ENCODE peak calls at places on chromosomes 12 and 14, in nine cellular contexts. One of them, this sample, is unnamed.

GRCh38 chr12:15796493-15797141 is 7.4 kb upstream of the EPS8 start:
- DNase-seq in cardiac fibroblast: no peak
- DNase-seq in tibial nerve: no peak
- DNase-seq in A673: no peak
- DNase-seq in right lobe of liver: no peak
- DNase-seq in CD8-positive, alpha-beta T cell: no peak
- DNase-seq in GM20000: no peak
- DNase-seq in neural crest cell: no peak
- DNase-seq in foreskin fibroblast: peak; percentile 92
- DNase-seq in this sample: no peak

GRCh38 chr12:123894823-123895338 is 77.8 kb downstream of the CCDC92 start:
- DNase-seq in cardiac fibroblast: no peak
- DNase-seq in right lobe of liver: no peak
- DNase-seq in foreskin fibroblast: peak; percentile 14
- DNase-seq in GM20000: no peak
- DNase-seq in CD8-positive, alpha-beta T cell: no peak
- DNase-seq in tibial nerve: no peak
- DNase-seq in A673: no peak
- DNase-seq in neural crest cell: no peak
- DNase-seq in this sample: no peak

GRCh38 chr14:105107781-105108515 is 42.7 kb upstream of the GPR132 start:
- DNase-seq in foreskin fibroblast: no peak
- DNase-seq in cardiac fibroblast: no peak
- DNase-seq in tibial nerve: no peak
- DNase-seq in neural crest cell: no peak
- DNase-seq in CD8-positive, alpha-beta T cell: no peak
- DNase-seq in GM20000: no peak
- DNase-seq in right lobe of liver: peak; percentile 18
- DNase-seq in A673: no peak
- DNase-seq in this sample: no peak

GRCh38 chr14:76514599-76514998 is 138.7 kb downstream of the ESRRB start:
- DNase-seq in cardiac fibroblast: peak; percentile 5
- DNase-seq in A673: peak; percentile 89
- DNase-seq in foreskin fibroblast: no peak
- DNase-seq in tibial nerve: no peak
- DNase-seq in neural crest cell: no peak
- DNase-seq in right lobe of liver: no peak
- DNase-seq in GM20000: peak; percentile 54
- DNase-seq in CD8-positive, alpha-beta T cell: no peak
- DNase-seq in this sample: no peak

GRCh38 chr14:101248840-101249675 is 312.2 kb upstream of the DIO3 start:
- DNase-seq in cardiac fibroblast: no peak
- DNase-seq in A673: no peak
- DNase-seq in GM20000: no peak
- DNase-seq in CD8-positive, alpha-beta T cell: no peak
- DNase-seq in neural crest cell: no peak
- DNase-seq in tibial nerve: no peak
- DNase-seq in foreskin fibroblast: no peak
- DNase-seq in right lobe of liver: no peak
- DNase-seq in this sample: no peak

GRCh38 chr14:86654558-86655184 is 1124.7 kb downstream of the FLRT2 start:
- DNase-seq in GM20000: no peak
- DNase-seq in tibial nerve: peak; percentile 33
- DNase-seq in cardiac fibroblast: peak; percentile 69
- DNase-seq in right lobe of liver: no peak
- DNase-seq in foreskin fibroblast: peak; percentile 59
- DNase-seq in CD8-positive, alpha-beta T cell: peak; percentile 16
- DNase-seq in neural crest cell: peak; percentile 61
- DNase-seq in A673: peak; percentile 86
- DNase-seq in this sample: peak; percentile 87

GRCh38 chr12:99390707-99391106 is 256.8 kb upstream of the GARIN6 start:
- DNase-seq in cardiac fibroblast: no peak
- DNase-seq in GM20000: peak; percentile 14
- DNase-seq in foreskin fibroblast: no peak
- DNase-seq in A673: no peak
- DNase-seq in right lobe of liver: peak; percentile 52
- DNase-seq in neural crest cell: peak; percentile 10
- DNase-seq in CD8-positive, alpha-beta T cell: peak; percentile 18
- DNase-seq in tibial nerve: no peak
- DNase-seq in this sample: peak; percentile 70

GRCh38 chr12:114817491-114818440 is 133.8 kb upstream of the TBX3 start:
- DNase-seq in GM20000: no peak
- DNase-seq in neural crest cell: no peak
- DNase-seq in cardiac fibroblast: no peak
- DNase-seq in right lobe of liver: no peak
- DNase-seq in A673: no peak
- DNase-seq in tibial nerve: no peak
- DNase-seq in CD8-positive, alpha-beta T cell: no peak
- DNase-seq in foreskin fibroblast: no peak
- DNase-seq in this sample: no peak

GRCh38 chr14:72104011-72104613 is 171.9 kb downstream of the RGS6 start:
- DNase-seq in neural crest cell: peak; percentile 43
- DNase-seq in CD8-positive, alpha-beta T cell: no peak
- DNase-seq in right lobe of liver: no peak
- DNase-seq in foreskin fibroblast: no peak
- DNase-seq in GM20000: peak; percentile 43
- DNase-seq in tibial nerve: no peak
- DNase-seq in A673: peak; percentile 52
- DNase-seq in cardiac fibroblast: no peak
- DNase-seq in this sample: peak; percentile 74

GRCh38 chr14:96519970-96520369 is 17.8 kb downstream of the PAPOLA start:
- DNase-seq in neural crest cell: no peak
- DNase-seq in right lobe of liver: no peak
- DNase-seq in foreskin fibroblast: no peak
- DNase-seq in GM20000: peak; percentile 27
- DNase-seq in A673: no peak
- DNase-seq in CD8-positive, alpha-beta T cell: no peak
- DNase-seq in cardiac fibroblast: no peak
- DNase-seq in tibial nerve: no peak
- DNase-seq in this sample: no peak

GRCh38 chr14:74591899-74592298 is 20.1 kb downstream of the LTBP2 start:
- DNase-seq in A673: no peak
- DNase-seq in right lobe of liver: no peak
- DNase-seq in CD8-positive, alpha-beta T cell: no peak
- DNase-seq in neural crest cell: no peak
- DNase-seq in foreskin fibroblast: peak; percentile 49
- DNase-seq in tibial nerve: no peak
- DNase-seq in cardiac fibroblast: peak; percentile 41
- DNase-seq in GM20000: no peak
- DNase-seq in this sample: no peak

GRCh38 chr14:34134484-34134883 is 183.6 kb upstream of the EGLN3 start:
- DNase-seq in GM20000: no peak
- DNase-seq in foreskin fibroblast: no peak
- DNase-seq in CD8-positive, alpha-beta T cell: no peak
- DNase-seq in neural crest cell: no peak
- DNase-seq in right lobe of liver: no peak
- DNase-seq in A673: no peak
- DNase-seq in tibial nerve: no peak
- DNase-seq in cardiac fibroblast: no peak
- DNase-seq in this sample: no peak

GRCh38 chr14:50085570-50086315 is 30.6 kb downstream of the VCPKMT start:
- DNase-seq in CD8-positive, alpha-beta T cell: peak; percentile 28
- DNase-seq in right lobe of liver: no peak
- DNase-seq in foreskin fibroblast: peak; percentile 49
- DNase-seq in neural crest cell: no peak
- DNase-seq in A673: peak; percentile 10
- DNase-seq in GM20000: peak; percentile 68
- DNase-seq in tibial nerve: no peak
- DNase-seq in cardiac fibroblast: peak; percentile 21
- DNase-seq in this sample: no peak

GRCh38 chr12:32031109-32031508 is 71.9 kb downstream of the RESF1 start:
- DNase-seq in neural crest cell: no peak
- DNase-seq in right lobe of liver: no peak
- DNase-seq in cardiac fibroblast: peak; percentile 10
- DNase-seq in CD8-positive, alpha-beta T cell: no peak
- DNase-seq in A673: no peak
- DNase-seq in foreskin fibroblast: no peak
- DNase-seq in tibial nerve: no peak
- DNase-seq in GM20000: no peak
- DNase-seq in this sample: no peak

GRCh38 chr14:94548999-94549985 is 11.9 kb upstream of the SERPINA4 start:
- DNase-seq in right lobe of liver: peak; percentile 65
- DNase-seq in A673: peak; percentile 72
- DNase-seq in neural crest cell: peak; percentile 94
- DNase-seq in foreskin fibroblast: peak; percentile 68
- DNase-seq in cardiac fibroblast: peak; percentile 66
- DNase-seq in CD8-positive, alpha-beta T cell: no peak
- DNase-seq in tibial nerve: peak; percentile 39
- DNase-seq in GM20000: peak; percentile 60
- DNase-seq in this sample: peak; percentile 90

GRCh38 chr14:31207287-31207745 is 277 bp downstream of the HECTD1 start:
- DNase-seq in A673: no peak
- DNase-seq in right lobe of liver: no peak
- DNase-seq in neural crest cell: no peak
- DNase-seq in tibial nerve: peak; percentile 80
- DNase-seq in GM20000: no peak
- DNase-seq in cardiac fibroblast: no peak
- DNase-seq in foreskin fibroblast: no peak
- DNase-seq in CD8-positive, alpha-beta T cell: no peak
- DNase-seq in this sample: no peak

GRCh38 chr12:6620137-6620884 is 13.1 kb upstream of the CHD4 start:
- DNase-seq in tibial nerve: no peak
- DNase-seq in neural crest cell: peak; percentile 53
- DNase-seq in right lobe of liver: no peak
- DNase-seq in GM20000: no peak
- DNase-seq in cardiac fibroblast: peak; percentile 72
- DNase-seq in A673: no peak
- DNase-seq in foreskin fibroblast: peak; percentile 76
- DNase-seq in CD8-positive, alpha-beta T cell: peak; percentile 55
- DNase-seq in this sample: peak; percentile 91

DNA sequence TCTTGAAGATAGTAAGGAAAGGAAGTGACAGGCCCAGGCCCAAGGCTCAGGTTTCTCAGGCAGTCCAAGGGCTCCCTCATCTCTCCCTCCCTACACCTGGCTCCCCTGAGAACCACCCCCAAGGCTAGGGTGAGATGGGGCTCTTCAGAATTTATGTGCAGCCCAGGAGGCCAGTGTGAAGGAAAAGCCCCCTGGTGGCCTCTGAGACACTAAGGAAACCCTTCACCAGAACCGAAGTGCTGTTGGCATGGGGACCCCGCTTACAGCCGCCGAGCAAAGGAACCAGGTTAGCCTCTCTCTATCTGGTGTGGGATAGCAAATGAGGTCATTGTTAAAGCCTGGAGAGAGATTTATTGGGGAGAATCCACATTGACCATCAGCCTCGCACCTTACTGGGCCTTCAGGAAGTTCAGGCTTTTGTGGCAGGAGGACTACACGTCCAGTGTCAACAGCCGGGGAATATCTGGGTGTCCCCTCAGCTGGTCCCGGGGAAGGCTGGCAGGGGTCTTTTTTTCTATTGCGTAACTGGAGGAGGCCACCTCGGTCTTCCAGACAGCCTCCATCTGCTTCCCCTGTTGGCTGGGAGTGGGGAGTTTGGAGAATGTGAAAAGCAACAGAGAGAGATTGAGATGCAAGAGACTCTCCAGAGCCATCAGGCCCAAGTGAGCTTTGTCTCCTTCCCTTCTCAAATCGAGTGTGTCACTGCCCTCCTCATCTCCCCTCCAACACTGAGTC is 18.1 kb downstream of the FAM186B start:
- DNase-seq in neural crest cell: no peak
- DNase-seq in CD8-positive, alpha-beta T cell: no peak
- DNase-seq in foreskin fibroblast: no peak
- DNase-seq in right lobe of liver: no peak
- DNase-seq in cardiac fibroblast: no peak
- DNase-seq in tibial nerve: no peak
- DNase-seq in GM20000: no peak
- DNase-seq in A673: no peak
- DNase-seq in this sample: no peak
- TF ChIP-seq CTCF in neural crest cell: no peak
- TF ChIP-seq CTCF in CD8-positive, alpha-beta T cell: no peak
- TF ChIP-seq CTCF in foreskin fibroblast: no peak
- TF ChIP-seq CTCF in right lobe of liver: no peak
- TF ChIP-seq CTCF in cardiac fibroblast: no peak
- TF ChIP-seq CTCF in tibial nerve: no peak
- TF ChIP-seq CTCF in GM20000: no peak
- TF ChIP-seq CTCF in A673: peak; percentile 13
- TF ChIP-seq CTCF in this sample: no peak

GRCh38 chr14:68816943-68817430 is 24.1 kb upstream of the ZFP36L1 start:
- DNase-seq in foreskin fibroblast: no peak
- DNase-seq in tibial nerve: no peak
- DNase-seq in GM20000: no peak
- DNase-seq in A673: no peak
- DNase-seq in CD8-positive, alpha-beta T cell: no peak
- DNase-seq in cardiac fibroblast: no peak
- DNase-seq in neural crest cell: no peak
- DNase-seq in right lobe of liver: no peak
- DNase-seq in this sample: no peak
- TF ChIP-seq CTCF in foreskin fibroblast: no peak
- TF ChIP-seq CTCF in tibial nerve: no peak
- TF ChIP-seq CTCF in GM20000: no peak
- TF ChIP-seq CTCF in A673: no peak
- TF ChIP-seq CTCF in CD8-positive, alpha-beta T cell: no peak
- TF ChIP-seq CTCF in cardiac fibroblast: no peak
- TF ChIP-seq CTCF in neural crest cell: no peak
- TF ChIP-seq CTCF in right lobe of liver: no peak
- TF ChIP-seq CTCF in this sample: peak; percentile 57

DNA sequence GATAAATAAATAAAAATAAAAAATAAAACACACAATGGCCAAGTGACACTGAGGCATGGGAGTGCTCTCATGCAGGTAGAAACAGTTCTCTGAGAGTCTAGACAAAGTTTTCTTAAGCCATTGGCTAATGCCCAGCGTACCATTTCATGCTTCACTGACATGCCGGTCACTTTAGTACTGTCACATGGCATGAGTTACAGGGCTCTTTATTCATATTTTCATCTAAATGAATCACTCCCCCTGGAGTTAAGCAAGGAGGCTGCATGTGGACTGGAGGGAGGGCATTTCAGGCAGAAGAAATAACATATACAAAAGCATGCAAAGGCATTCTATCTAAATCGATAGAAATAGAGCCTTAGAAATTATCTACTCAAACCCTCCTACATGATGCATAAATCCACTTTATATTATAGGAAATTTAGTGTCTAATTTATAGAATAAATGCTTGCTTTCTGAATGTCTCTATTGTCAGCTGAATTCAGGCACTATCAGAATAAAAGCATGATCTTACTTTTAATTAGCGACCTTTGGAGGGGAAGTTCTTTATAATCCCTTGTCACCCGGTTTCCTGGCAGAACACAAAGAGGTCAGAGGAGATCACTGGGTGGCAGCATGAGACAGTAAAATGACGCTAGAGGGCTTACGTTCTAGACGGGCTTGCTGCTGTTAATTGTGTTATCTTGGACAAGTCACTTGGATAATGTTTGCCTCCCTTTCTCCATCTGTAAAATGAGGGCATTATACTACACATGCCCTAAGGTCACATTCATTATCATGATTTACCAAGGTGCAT is 17.5 kb downstream of the DYRK4 start:
- DNase-seq in A673: peak; percentile 46
- DNase-seq in tibial nerve: no peak
- DNase-seq in GM20000: peak; percentile 44
- DNase-seq in neural crest cell: no peak
- DNase-seq in CD8-positive, alpha-beta T cell: no peak
- DNase-seq in foreskin fibroblast: peak; percentile 49
- DNase-seq in cardiac fibroblast: peak; percentile 17
- DNase-seq in right lobe of liver: no peak
- DNase-seq in this sample: no peak
- TF ChIP-seq CTCF in A673: peak; percentile 17
- TF ChIP-seq CTCF in tibial nerve: no peak
- TF ChIP-seq CTCF in GM20000: peak; percentile 20
- TF ChIP-seq CTCF in neural crest cell: peak; percentile 22
- TF ChIP-seq CTCF in CD8-positive, alpha-beta T cell: no peak
- TF ChIP-seq CTCF in foreskin fibroblast: no peak
- TF ChIP-seq CTCF in cardiac fibroblast: peak; percentile 38
- TF ChIP-seq CTCF in right lobe of liver: peak; percentile 14
- TF ChIP-seq CTCF in this sample: peak; percentile 19

GRCh38 chr14:28609228-28609828 is 157.3 kb upstream of the FOXG1 start:
- DNase-seq in neural crest cell: peak; percentile 80
- DNase-seq in tibial nerve: peak; percentile 37
- DNase-seq in right lobe of liver: peak; percentile 54
- DNase-seq in foreskin fibroblast: peak; percentile 60
- DNase-seq in CD8-positive, alpha-beta T cell: no peak
- DNase-seq in GM20000: peak; percentile 10
- DNase-seq in A673: peak; percentile 72
- DNase-seq in cardiac fibroblast: peak; percentile 80
- DNase-seq in this sample: peak; percentile 81
- TF ChIP-seq CTCF in neural crest cell: peak; percentile 94
- TF ChIP-seq CTCF in tibial nerve: peak; percentile 64
- TF ChIP-seq CTCF in right lobe of liver: peak; percentile 62
- TF ChIP-seq CTCF in foreskin fibroblast: peak; percentile 72
- TF ChIP-seq CTCF in CD8-positive, alpha-beta T cell: no peak
- TF ChIP-seq CTCF in GM20000: peak; percentile 34
- TF ChIP-seq CTCF in A673: peak; percentile 93
- TF ChIP-seq CTCF in cardiac fibroblast: peak; percentile 76
- TF ChIP-seq CTCF in this sample: peak; percentile 88

This sample was measured in glutamatergic neuron.